ENCODE peak calls at places on chromosomes 11 and 22, in eight cellular contexts. Y, M, Q, W, N, O, K and T are unnamed samples.

GRCh38 chr22:28441720-28442263 is 237.8 kb downstream of the TTC28 start:
- DNase-seq in Y (no peak), M (no peak), Q (peak; percentile 38), W (no peak), N (no peak), O (no peak), K (no peak), T (no peak)

GRCh38 chr11:95149659-95150294 is 60.1 kb downstream of the ENDOD1 start:
- DNase-seq in Y (no peak), M (peak; percentile 63), Q (no peak), W (no peak), N (peak; percentile 54), O (no peak), K (peak; percentile 64), T (no peak)

GRCh38 chr11:93515438-93515837 is 27.8 kb downstream of the SMCO4 start:
- DNase-seq in Y (no peak), M (no peak), Q (no peak), W (no peak), N (no peak), O (no peak), K (no peak), T (peak; percentile 29)

GRCh38 chr11:86784247-86784681 is 16.1 kb upstream of the PRSS23 start:
- DNase-seq in Y (no peak), M (peak; percentile 16), Q (peak; percentile 78), W (no peak), N (no peak), O (no peak), K (peak; percentile 44), T (peak; percentile 35)

GRCh38 chr22:20439556-20439927 is 1.9 kb upstream of the SCARF2 start:
- DNase-seq in Y (no peak), M (no peak), Q (no peak), W (no peak), N (peak; percentile 31), O (no peak), K (no peak), T (no peak)

GRCh38 chr11:44559207-44559943 is 6.1 kb upstream of the CD82 start:
- DNase-seq in Y (no peak), M (no peak), Q (peak; percentile 29), W (no peak), N (no peak), O (peak; percentile 78), K (no peak), T (no peak)

GRCh38 chr11:1641096-1641495 is 11.5 kb downstream of the KRTAP5-5 start:
- DNase-seq in Y (no peak), M (no peak), Q (no peak), W (no peak), N (peak; percentile 26), O (no peak), K (no peak), T (no peak)

GRCh38 chr11:45652781-45653180 is 12.6 kb downstream of the CHST1 start:
- DNase-seq in Y (no peak), M (peak; percentile 55), Q (peak; percentile 63), W (peak; percentile 77), N (no peak), O (no peak), K (peak; percentile 68), T (no peak)

GRCh38 chr11:105489431-105489830 is 120.4 kb upstream of the GRIA4 start:
- DNase-seq in Y (no peak), M (peak; percentile 35), Q (peak; percentile 3), W (no peak), N (no peak), O (no peak), K (no peak), T (no peak)

GRCh38 chr11:10309163-10310093 is 4.6 kb downstream of the ADM start:
- DNase-seq in Y (no peak), M (peak; percentile 84), Q (peak; percentile 69), W (no peak), N (peak; percentile 89), O (no peak), K (peak; percentile 82), T (peak; percentile 46)

GRCh38 chr11:121606354-121606753 is 153.6 kb upstream of the SORL1-AS1 start:
- DNase-seq in Y (no peak), M (no peak), Q (no peak), W (no peak), N (no peak), O (no peak), K (no peak), T (no peak)